ENCODE peak calls at places on chromosome 14, in five cellular contexts. V is transverse colon, F is gastrocnemius medialis, M is keratinocyte, D is right cardiac atrium. R is an unnamed sample.

GRCh38 chr14:24463806-24464785 is 21.5 kb upstream of the SDR39U1 start:
- DNase-seq in V (no peak), F (no peak), M (no peak), D (no peak), R (no peak)

GRCh38 chr14:64704743-64705405 is 650 bp downstream of the PLEKHG3 start:
- DNase-seq in V (peak; percentile 50), F (no peak), M (no peak), D (peak; percentile 81), R (no peak)

GRCh38 chr14:21105095-21105494 is 4.2 kb downstream of the TMEM253 start:
- DNase-seq in V (no peak), F (no peak), M (no peak), D (no peak), R (no peak)

GRCh38 chr14:102111101-102111500 is 24.3 kb upstream of the HSP90AA1 start:
- DNase-seq in V (no peak), F (no peak), M (no peak), D (no peak), R (no peak)

GRCh38 chr14:38578278-38578681 is 322.4 kb upstream of the CLEC14A start:
- DNase-seq in V (no peak), F (no peak), M (no peak), D (no peak), R (no peak)

GRCh38 chr14:24734917-24735500 is 101.0 kb upstream of the GZMB start:
- DNase-seq in V (peak; percentile 33), F (peak; percentile 8), M (peak; percentile 35), D (no peak), R (no peak)

GRCh38 chr14:26820101-26820500 is 222.3 kb upstream of the NOVA1 start:
- DNase-seq in V (no peak), F (no peak), M (no peak), D (no peak), R (no peak)

GRCh38 chr14:29810657-29811056 is 117.0 kb downstream of the PRKD1 start:
- DNase-seq in V (no peak), F (no peak), M (no peak), D (no peak), R (no peak)

GRCh38 chr14:71362920-71363584 is 455.8 kb downstream of the PCNX1 start:
- DNase-seq in V (no peak), F (no peak), M (no peak), D (no peak), R (no peak)

GRCh38 chr14:100554082-100554677 is 33.0 kb downstream of the BEGAIN start:
- DNase-seq in V (peak; percentile 88), F (no peak), M (no peak), D (peak; percentile 88), R (peak; percentile 72)

GRCh38 chr14:60753264-60754126 is 18.9 kb downstream of the MNAT1 start:
- DNase-seq in V (peak; percentile 8), F (no peak), M (no peak), D (no peak), R (no peak)

GRCh38 chr14:54083549-54084239 is 127.1 kb upstream of the BMP4 start:
- DNase-seq in V (no peak), F (no peak), M (no peak), D (no peak), R (no peak)

GRCh38 chr14:71355324-71356201 is 448.3 kb downstream of the PCNX1 start:
- DNase-seq in V (no peak), F (no peak), M (no peak), D (peak; percentile 56), R (no peak)

DNA sequence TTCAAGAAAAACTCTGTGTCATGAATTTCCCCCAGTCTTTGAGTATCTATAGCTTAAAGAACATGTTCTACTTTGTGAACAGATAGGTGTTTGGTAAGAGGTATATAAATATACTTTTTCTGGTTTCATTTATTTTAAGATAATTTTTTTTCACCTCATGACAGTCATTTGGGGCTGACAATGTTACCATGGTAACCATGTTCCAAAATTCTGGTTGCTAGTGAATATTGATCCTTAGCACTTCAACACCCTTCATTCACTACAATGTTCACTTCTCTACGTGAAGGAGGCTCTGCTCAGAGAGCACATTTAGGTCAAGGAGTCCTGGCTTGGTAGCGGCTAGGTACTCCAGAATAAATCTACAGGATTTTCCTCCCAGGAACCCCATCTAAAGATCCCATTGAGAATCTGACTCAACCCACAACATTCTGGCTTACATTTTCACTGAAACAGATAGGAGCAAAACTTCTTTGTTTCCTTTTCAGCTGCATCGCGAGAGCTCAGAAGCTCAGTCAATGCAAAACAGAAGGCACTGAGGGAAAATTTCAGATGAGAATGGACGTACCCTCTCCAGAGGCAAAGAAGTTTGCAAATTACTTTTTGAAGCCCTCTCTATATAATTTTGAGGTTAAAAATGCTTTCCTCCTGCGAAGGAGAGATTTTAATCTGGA is 93.6 kb downstream of the ARF6 start:
- DNase-seq in V (no peak), F (no peak), M (no peak), D (no peak), R (peak; percentile 11)
- H3K27ac ChIP-seq in V (peak overlapping the region; percentile 7), F (no peak overlapping the region), M (no peak overlapping the region), D (peak overlapping the region; percentile 81), R (no peak overlapping the region)

DNA sequence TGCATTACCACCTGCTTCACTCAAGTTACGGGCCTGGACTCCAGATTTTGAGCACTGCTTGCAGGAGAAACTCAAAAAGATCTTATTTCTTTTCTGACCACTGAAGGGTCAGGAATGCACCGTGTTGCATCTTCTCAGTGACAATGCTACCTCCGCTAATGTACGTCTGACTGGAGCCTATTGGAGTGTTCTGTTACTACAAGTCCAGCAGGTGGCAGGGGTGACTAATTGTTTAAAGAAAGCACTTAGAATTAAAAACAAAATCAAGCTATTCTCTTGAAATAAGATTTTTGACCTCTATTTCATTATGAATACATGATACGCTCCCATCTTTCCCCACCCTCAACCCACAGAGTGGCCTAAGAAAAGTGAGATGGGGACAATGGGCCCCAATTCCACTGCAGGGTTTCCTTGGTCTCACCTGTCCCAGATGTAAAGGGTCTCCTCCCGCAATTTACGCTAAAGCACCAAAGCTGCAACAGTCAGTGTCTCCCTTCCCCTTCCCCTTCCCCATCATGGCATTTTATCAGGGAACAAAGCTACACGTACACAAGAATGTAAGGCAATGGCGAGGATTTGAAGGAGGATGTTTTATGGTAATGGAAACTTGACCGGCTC is 2.2 kb downstream of the TBPL2 start:
- DNase-seq in V (no peak), F (no peak), M (no peak), D (no peak), R (no peak)
- H3K27ac ChIP-seq in V (no peak overlapping the region), F (no peak overlapping the region), M (no peak overlapping the region), D (no peak overlapping the region), R (no peak overlapping the region)

GRCh38 chr14:73526036-73526984 is 10.6 kb upstream of the ACOT1 start:
- DNase-seq in V (no peak), F (no peak), M (no peak), D (peak; percentile 34), R (no peak)
- H3K27ac ChIP-seq in V (no peak overlapping the region), F (peak overlapping the region; percentile 15), M (no peak overlapping the region), D (no peak overlapping the region), R (no peak overlapping the region)

GRCh38 chr14:34012978-34013713 is 62.3 kb upstream of the EGLN3 start:
- DNase-seq in V (no peak), F (no peak), M (no peak), D (no peak), R (no peak)
- H3K27ac ChIP-seq in V (no peak overlapping the region), F (no peak overlapping the region), M (no peak overlapping the region), D (no peak overlapping the region), R (no peak overlapping the region)

DNA sequence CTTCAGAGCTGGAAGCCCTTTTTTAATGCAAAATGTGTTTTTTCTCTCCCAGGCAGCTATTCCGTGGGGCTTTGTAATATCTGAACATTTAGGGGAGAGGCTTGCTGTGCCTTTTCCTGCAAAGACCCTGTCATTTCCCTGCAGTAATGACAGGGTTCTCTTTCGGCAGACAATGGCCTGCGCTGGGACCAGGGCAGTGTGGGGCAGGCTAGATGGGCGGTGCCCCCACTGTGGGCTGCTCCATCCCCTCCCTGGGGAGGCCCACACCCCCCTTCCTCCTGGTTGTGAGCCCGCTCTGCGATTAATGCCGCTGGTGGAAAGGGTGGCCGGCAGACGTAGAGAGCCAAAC is 31.4 kb downstream of the KIF26A start:
- DNase-seq in V (no peak), F (no peak), M (no peak), D (no peak), R (no peak)
- H3K27ac ChIP-seq in V (no peak overlapping the region), F (peak overlapping the region; percentile 13), M (no peak overlapping the region), D (no peak overlapping the region), R (no peak overlapping the region)

GRCh38 chr14:23439107-23439835 is 3.8 kb upstream of the MYH7 start:
- DNase-seq in V (no peak), F (no peak), M (no peak), D (no peak), R (no peak)
- H3K27ac ChIP-seq in V (no peak overlapping the region), F (peak overlapping the region; percentile 83), M (no peak overlapping the region), D (peak overlapping the region; percentile 74), R (no peak overlapping the region)

GRCh38 chr14:52069617-52070431 is 965 bp upstream of the NID2 start:
- DNase-seq in V (peak; percentile 26), F (no peak), M (no peak), D (peak; percentile 63), R (no peak)
- H3K27ac ChIP-seq in V (peak overlapping the region; percentile 76), F (peak overlapping the region; percentile 70), M (no peak overlapping the region), D (peak overlapping the region; percentile 71), R (no peak overlapping the region)

GRCh38 chr14:68944162-68944561 is 34.9 kb downstream of the ACTN1 start:
- DNase-seq in V (no peak), F (no peak), M (no peak), D (peak; percentile 50), R (no peak)
- H3K27ac ChIP-seq in V (peak overlapping the region; percentile 93), F (no peak overlapping the region), M (peak overlapping the region; percentile 36), D (peak overlapping the region; percentile 44), R (peak overlapping the region; percentile 36)

GRCh38 chr14:93023802-93024434 is 91.8 kb downstream of the ITPK1 start:
- DNase-seq in V (no peak), F (no peak), M (no peak), D (no peak), R (no peak)

GRCh38 chr14:93024493-93024892 is 91.2 kb downstream of the ITPK1 start:
- DNase-seq in V (no peak), F (no peak), M (no peak), D (no peak), R (no peak)

GRCh38 chr14:93019970-93020369 is 95.8 kb downstream of the ITPK1 start:
- DNase-seq in V (no peak), F (no peak), M (no peak), D (no peak), R (peak; percentile 86)

GRCh38 chr14:93025055-93025454 is 90.7 kb downstream of the ITPK1 start:
- DNase-seq in V (no peak), F (no peak), M (no peak), D (peak; percentile 16), R (no peak)

DNA sequence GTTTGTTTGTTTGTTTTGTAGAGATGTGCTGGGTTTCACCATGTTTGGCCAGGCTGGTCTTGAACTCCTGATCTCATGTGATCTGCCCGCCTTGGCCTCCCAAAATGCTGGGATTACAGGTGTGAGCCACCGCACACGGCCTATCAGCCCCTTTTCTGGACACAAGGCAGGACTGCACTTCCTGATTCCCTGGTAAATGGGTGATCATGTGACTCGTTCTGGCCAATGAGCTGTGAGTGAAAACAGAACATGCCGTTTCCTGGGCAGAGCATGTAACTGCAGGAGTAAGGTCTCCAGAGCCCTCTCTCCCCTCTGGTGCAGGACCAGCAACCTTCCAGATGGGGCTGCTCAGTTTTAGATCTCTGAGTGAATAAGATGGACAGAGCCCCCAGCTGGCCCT is 92.7 kb downstream of the ITPK1 start:
- DNase-seq in V (no peak), F (no peak), M (no peak), D (no peak), R (no peak)
- H3K27ac ChIP-seq in V (no peak overlapping the region), F (no peak overlapping the region), M (no peak overlapping the region), D (no peak overlapping the region), R (no peak overlapping the region)

R was measured in caudate nucleus.